ENCODE peak calls at places on chromosome 14, in four cellular contexts. One of them, this sample, is unnamed.

GRCh38 chr14:64806202-64806861 is 73.4 kb downstream of the SPTB start:
- DNase-seq in H1: no peak
- DNase-seq in IMR-90: peak
- DNase-seq in H9: no peak
- DNase-seq in this sample: no peak

GRCh38 chr14:31206536-31207286 is 882 bp downstream of the HECTD1 start:
- DNase-seq in H1: peak
- DNase-seq in H9: peak
- DNase-seq in IMR-90: no peak
- DNase-seq in this sample: peak

GRCh38 chr14:57749267-57749666 is 116.6 kb downstream of the SLC35F4 start:
- DNase-seq in H1: no peak
- DNase-seq in IMR-90: no peak
- DNase-seq in H9: no peak
- DNase-seq in this sample: no peak

GRCh38 chr14:73237219-73237785 is at the start of gene PAPLN:
- DNase-seq in H1: peak
- DNase-seq in H9: no peak
- DNase-seq in IMR-90: no peak
- DNase-seq in this sample: peak

GRCh38 chr14:83976223-83976770 is 1553.6 kb upstream of the FLRT2 start:
- DNase-seq in H9: no peak
- DNase-seq in H1: no peak
- DNase-seq in IMR-90: no peak
- DNase-seq in this sample: peak

GRCh38 chr14:96630281-96630680 is 128.1 kb downstream of the PAPOLA start:
- DNase-seq in H9: peak
- DNase-seq in IMR-90: no peak
- DNase-seq in H1: peak
- DNase-seq in this sample: no peak

GRCh38 chr14:78010688-78011087 is 159.5 kb upstream of the NRXN3 start:
- DNase-seq in IMR-90: peak
- DNase-seq in H9: no peak
- DNase-seq in H1: no peak
- DNase-seq in this sample: no peak

GRCh38 chr14:74609721-74610120 is 2.3 kb downstream of the LTBP2 start:
- DNase-seq in IMR-90: peak
- DNase-seq in H9: no peak
- DNase-seq in H1: no peak
- DNase-seq in this sample: no peak

GRCh38 chr14:81164167-81164774 is 56.5 kb downstream of the GTF2A1 start:
- DNase-seq in IMR-90: peak
- DNase-seq in H9: peak
- DNase-seq in H1: peak
- DNase-seq in this sample: peak

GRCh38 chr14:76775695-76776305 is 14.5 kb downstream of the VASH1 start:
- DNase-seq in H1: no peak
- DNase-seq in H9: peak
- DNase-seq in IMR-90: no peak
- DNase-seq in this sample: no peak

GRCh38 chr14:58398495-58398894 is 2.8 kb downstream of the TOMM20L start:
- DNase-seq in IMR-90: no peak
- DNase-seq in H9: no peak
- DNase-seq in H1: no peak
- DNase-seq in this sample: no peak

GRCh38 chr14:67574156-67574555 is 25.9 kb downstream of the PIGH start:
- DNase-seq in IMR-90: no peak
- DNase-seq in H1: no peak
- DNase-seq in H9: no peak
- DNase-seq in this sample: no peak

GRCh38 chr14:60490270-60490669 is 4.4 kb upstream of the C14orf39 start:
- DNase-seq in H9: no peak
- DNase-seq in H1: no peak
- DNase-seq in IMR-90: no peak
- DNase-seq in this sample: no peak

GRCh38 chr14:74945261-74945851 is 10.0 kb downstream of the PGF start:
- DNase-seq in IMR-90: no peak
- DNase-seq in H9: peak
- DNase-seq in H1: peak
- DNase-seq in this sample: peak

GRCh38 chr14:61219673-61220072 is 61.5 kb downstream of the TMEM30B start:
- DNase-seq in H1: no peak
- DNase-seq in H9: no peak
- DNase-seq in IMR-90: peak
- DNase-seq in this sample: no peak

GRCh38 chr14:100223332-100224171 is 15.4 kb upstream of the YY1 start:
- DNase-seq in H1: no peak
- DNase-seq in IMR-90: peak
- DNase-seq in H9: no peak
- DNase-seq in this sample: peak

GRCh38 chr14:102568115-102568614 is 24.3 kb upstream of the RCOR1 start:
- DNase-seq in H9: peak
- DNase-seq in IMR-90: no peak
- DNase-seq in H1: no peak
- DNase-seq in this sample: peak

GRCh38 chr14:51386983-51387730 is 147.1 kb downstream of the TMX1 start:
- DNase-seq in H1: no peak
- DNase-seq in H9: no peak
- DNase-seq in IMR-90: no peak
- DNase-seq in this sample: peak

GRCh38 chr14:59439256-59440015 is 25.7 kb downstream of the GPR135 start:
- DNase-seq in IMR-90: peak
- DNase-seq in H1: no peak
- DNase-seq in H9: no peak
- DNase-seq in this sample: no peak

GRCh38 chr14:74412753-74413152 is 13.3 kb downstream of the SYNDIG1L start:
- DNase-seq in IMR-90: no peak
- DNase-seq in H9: no peak
- DNase-seq in H1: no peak
- DNase-seq in this sample: no peak

GRCh38 chr14:72781476-72782181 is 112.3 kb downstream of the DPF3 start:
- DNase-seq in H9: no peak
- DNase-seq in H1: peak
- DNase-seq in IMR-90: peak
- DNase-seq in this sample: peak

GRCh38 chr14:71720978-71721624 is 211.1 kb upstream of the RGS6 start:
- DNase-seq in H9: peak
- DNase-seq in IMR-90: peak
- DNase-seq in H1: peak
- DNase-seq in this sample: peak

GRCh38 chr14:72606879-72607278 is 287.0 kb downstream of the DPF3 start:
- DNase-seq in H1: no peak
- DNase-seq in H9: no peak
- DNase-seq in IMR-90: no peak
- DNase-seq in this sample: no peak

GRCh38 chr14:99524804-99525698 is 43.8 kb downstream of the CCNK start:
- DNase-seq in H1: no peak
- DNase-seq in IMR-90: peak
- DNase-seq in H9: no peak
- DNase-seq in this sample: peak

DNA sequence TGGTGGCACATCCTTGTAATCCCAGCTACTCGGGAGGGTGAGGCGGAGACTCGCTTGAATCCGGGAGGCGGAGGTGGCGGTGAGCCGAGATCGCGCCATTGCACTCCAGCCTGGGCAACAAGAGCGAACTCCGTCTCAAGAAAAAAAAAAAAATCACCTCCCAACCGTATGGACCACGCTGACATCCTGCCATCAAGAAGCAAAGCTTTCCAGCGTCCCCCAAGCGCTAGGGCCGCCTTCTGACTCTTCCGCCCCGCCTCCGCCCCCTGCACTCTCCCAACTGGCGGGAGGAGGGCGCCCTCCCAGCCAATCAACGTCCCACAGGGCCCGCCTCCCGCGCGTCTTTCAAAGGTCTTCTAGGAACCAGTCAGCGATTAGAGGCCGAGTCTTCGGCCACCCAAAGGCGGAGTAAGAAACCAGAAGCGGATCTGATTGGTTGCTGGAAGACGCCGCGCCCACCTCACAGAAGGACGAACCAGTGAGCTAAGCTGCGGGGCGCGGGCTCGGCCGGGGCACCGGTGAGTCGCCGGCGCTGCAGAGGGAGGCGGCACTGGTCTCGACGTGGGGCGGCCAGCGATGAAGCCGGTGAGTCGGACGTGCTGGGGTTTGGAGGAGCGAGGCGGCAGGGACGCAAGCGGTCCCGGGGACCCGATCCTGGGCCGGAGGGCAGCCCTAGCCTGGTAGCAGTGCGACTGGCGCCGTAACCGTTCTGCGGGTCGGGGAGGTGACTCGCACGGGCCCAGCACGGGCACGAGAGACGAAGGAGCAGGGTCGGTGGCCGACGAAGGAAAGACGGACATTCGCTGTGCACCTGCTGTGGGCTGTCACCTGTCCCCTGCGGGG is at the start of gene CDKN3:
- DNase-seq in H9: peak
- DNase-seq in H1: peak
- DNase-seq in IMR-90: peak
- DNase-seq in this sample: peak
- H3K4ac ChIP-seq in H9: no peak
- H3K4ac ChIP-seq in H1: peak
- H3K4ac ChIP-seq in IMR-90: peak
- H3K4ac ChIP-seq in this sample: no peak

DNA sequence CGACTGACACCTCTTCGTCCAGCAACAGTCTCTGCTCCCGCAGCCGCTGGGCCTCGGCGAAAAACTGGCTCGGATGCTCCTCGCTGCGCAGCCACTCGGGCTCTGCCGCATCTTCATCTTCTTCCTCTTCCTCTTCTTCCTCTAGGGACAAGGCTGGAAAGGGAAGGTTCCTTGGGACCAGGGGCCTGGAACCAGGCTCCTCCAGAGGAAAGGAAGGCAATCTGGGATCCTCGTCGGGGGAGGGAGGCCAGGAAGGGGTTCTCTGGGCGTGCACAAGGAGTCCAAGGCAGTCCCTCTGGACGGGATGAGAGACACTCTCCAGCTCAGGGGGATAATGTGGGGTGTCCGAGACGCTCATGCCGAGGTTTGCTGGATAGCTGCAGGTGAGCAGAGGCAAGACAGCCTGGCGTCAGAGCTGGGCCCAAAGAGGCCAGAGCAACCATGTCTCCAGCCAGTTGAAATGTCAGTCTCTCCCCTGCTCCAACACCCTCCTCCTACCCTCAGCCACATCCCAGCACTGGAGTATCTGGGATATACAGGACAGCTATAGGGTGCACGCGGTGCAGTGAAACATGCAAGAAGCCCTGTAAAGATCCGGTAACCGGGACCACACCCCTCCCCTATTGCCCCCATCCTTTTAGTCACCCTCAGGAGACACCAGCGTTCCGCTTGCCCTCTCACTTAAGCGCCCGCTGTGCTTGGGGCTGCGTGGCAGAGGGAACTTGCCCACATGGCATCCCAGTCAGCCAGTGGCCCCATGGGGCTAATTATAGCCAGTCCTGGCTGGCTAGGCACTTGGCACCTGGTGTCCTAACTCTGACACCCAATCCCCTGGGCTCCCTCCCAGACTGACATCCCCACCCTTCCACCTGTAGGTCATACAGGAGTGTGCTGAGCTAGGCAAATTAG is at the start of gene KLHL33:
- DNase-seq in H1: no peak
- DNase-seq in IMR-90: no peak
- DNase-seq in H9: peak
- DNase-seq in this sample: no peak
- H3K23ac ChIP-seq in H1: no peak
- H3K23ac ChIP-seq in IMR-90: no peak
- H3K23ac ChIP-seq in H9: no peak
- H3K23ac ChIP-seq in this sample: no peak

GRCh38 chr14:28303248-28303647 is 463.3 kb upstream of the FOXG1 start:
- DNase-seq in H9: no peak
- DNase-seq in H1: no peak
- DNase-seq in IMR-90: no peak
- DNase-seq in this sample: no peak

GRCh38 chr14:28300356-28300755 is 466.2 kb upstream of the FOXG1 start:
- DNase-seq in H9: no peak
- DNase-seq in IMR-90: no peak
- DNase-seq in H1: no peak
- DNase-seq in this sample: no peak

GRCh38 chr14:28298156-28298555 is 468.4 kb upstream of the FOXG1 start:
- DNase-seq in H9: no peak
- DNase-seq in IMR-90: no peak
- DNase-seq in H1: no peak
- DNase-seq in this sample: no peak

GRCh38 chr14:28299227-28299626 is 467.4 kb upstream of the FOXG1 start:
- DNase-seq in H1: no peak
- DNase-seq in IMR-90: no peak
- DNase-seq in H9: no peak
- DNase-seq in this sample: no peak

GRCh38 chr14:28301179-28301578 is 465.4 kb upstream of the FOXG1 start:
- DNase-seq in H1: no peak
- DNase-seq in H9: peak
- DNase-seq in IMR-90: no peak
- DNase-seq in this sample: no peak
- H4K5ac ChIP-seq in H1: no peak
- H4K5ac ChIP-seq in H9: no peak
- H4K5ac ChIP-seq in IMR-90: no peak
- H4K5ac ChIP-seq in this sample: no peak

GRCh38 chr14:37081856-37082255 is 90.5 kb downstream of the SLC25A21 start:
- DNase-seq in H9: no peak
- DNase-seq in H1: no peak
- DNase-seq in IMR-90: no peak
- DNase-seq in this sample: no peak

GRCh38 chr14:37083599-37083998 is 88.8 kb downstream of the SLC25A21 start:
- DNase-seq in IMR-90: no peak
- DNase-seq in H9: no peak
- DNase-seq in H1: no peak
- DNase-seq in this sample: no peak

GRCh38 chr14:37078131-37078530 is 94.3 kb downstream of the SLC25A21 start:
- DNase-seq in IMR-90: no peak
- DNase-seq in H9: no peak
- DNase-seq in H1: no peak
- DNase-seq in this sample: no peak

GRCh38 chr14:37082431-37082830 is 90.0 kb downstream of the SLC25A21 start:
- DNase-seq in IMR-90: no peak
- DNase-seq in H9: no peak
- DNase-seq in H1: no peak
- DNase-seq in this sample: no peak

GRCh38 chr14:37081220-37081619 is 91.2 kb downstream of the SLC25A21 start:
- DNase-seq in H1: no peak
- DNase-seq in H9: no peak
- DNase-seq in IMR-90: peak
- DNase-seq in this sample: peak
- H3K4ac ChIP-seq in H1: no peak
- H3K4ac ChIP-seq in H9: no peak
- H3K4ac ChIP-seq in IMR-90: no peak
- H3K4ac ChIP-seq in this sample: no peak

GRCh38 chr14:105502446-105503295 is 11.6 kb downstream of the TEDC1 start:
- DNase-seq in H9: no peak
- DNase-seq in H1: no peak
- DNase-seq in IMR-90: no peak
- DNase-seq in this sample: no peak
- H3K23ac ChIP-seq in H9: no peak
- H3K23ac ChIP-seq in H1: no peak
- H3K23ac ChIP-seq in IMR-90: no peak
- H3K23ac ChIP-seq in this sample: no peak

GRCh38 chr14:87156878-87157277 is 836.1 kb downstream of the GALC start:
- DNase-seq in H9: no peak
- DNase-seq in H1: no peak
- DNase-seq in IMR-90: no peak
- DNase-seq in this sample: peak
- H4K5ac ChIP-seq in H9: no peak
- H4K5ac ChIP-seq in H1: no peak
- H4K5ac ChIP-seq in IMR-90: no peak
- H4K5ac ChIP-seq in this sample: no peak

GRCh38 chr14:86708846-86709339 is 1178.9 kb downstream of the FLRT2 start:
- DNase-seq in H9: no peak
- DNase-seq in IMR-90: no peak
- DNase-seq in H1: no peak
- DNase-seq in this sample: no peak
- H3K4ac ChIP-seq in H9: no peak
- H3K4ac ChIP-seq in IMR-90: no peak
- H3K4ac ChIP-seq in H1: no peak
- H3K4ac ChIP-seq in this sample: no peak

This sample was measured in mesendoderm.